ENCODE peak calls at places on chromosomes 13 and 19, in five cellular contexts. P, B, G, Y and H are unnamed samples.
A peak's percentile ranks its signal among the peaks of the same experiment; 100 is the strongest.

GRCh38 chr13:42486711-42487198 is 87.2 kb upstream of the TNFSF11 start:
- DNase-seq in P (peak; percentile 97), B (no peak), G (peak; percentile 82), Y (no peak), H (no peak)

GRCh38 chr13:84399320-84400085 is 517.2 kb upstream of the SLITRK1 start:
- DNase-seq in P (no peak), B (no peak), G (no peak), Y (no peak), H (no peak)

GRCh38 chr19:31517466-31518180 is 168.4 kb upstream of the TSHZ3 start:
- DNase-seq in P (no peak), B (no peak), G (no peak), Y (no peak), H (no peak)

GRCh38 chr13:66914155-66914554 is 316.0 kb downstream of the PCDH9 start:
- DNase-seq in P (no peak), B (no peak), G (no peak), Y (no peak), H (no peak)

GRCh38 chr19:38834104-38834490 is 2.5 kb upstream of the ECH1 start:
- DNase-seq in P (no peak), B (no peak), G (no peak), Y (no peak), H (no peak)

GRCh38 chr19:35248310-35249145 is at the start of gene LSR:
- DNase-seq in P (no peak), B (peak; percentile 95), G (no peak), Y (peak; percentile 92), H (peak; percentile 97)

GRCh38 chr19:21321996-21322395 is 7.2 kb downstream of the ZNF708 start:
- DNase-seq in P (no peak), B (no peak), G (peak; percentile 53), Y (no peak), H (no peak)

GRCh38 chr13:28035146-28035782 is 46.8 kb upstream of the URAD start:
- DNase-seq in P (no peak), B (no peak), G (no peak), Y (peak; percentile 20), H (peak; percentile 55)

GRCh38 chr13:34357435-34358232 is 539.7 kb downstream of the RFC3 start:
- DNase-seq in P (peak; percentile 58), B (no peak), G (peak; percentile 63), Y (no peak), H (no peak)

GRCh38 chr13:105311094-105311493 is 1224.4 kb downstream of the EFNB2 start:
- DNase-seq in P (no peak), B (no peak), G (no peak), Y (no peak), H (no peak)

GRCh38 chr13:99439850-99440604 is 61.2 kb upstream of the TM9SF2 start:
- DNase-seq in P (no peak), B (no peak), G (no peak), Y (no peak), H (no peak)

GRCh38 chr19:18062043-18062442 is 24.7 kb downstream of the IL12RB1 start:
- DNase-seq in P (no peak), B (no peak), G (no peak), Y (no peak), H (no peak)

GRCh38 chr19:18059902-18060301 is 26.8 kb downstream of the IL12RB1 start:
- DNase-seq in P (no peak), B (no peak), G (no peak), Y (no peak), H (no peak)

GRCh38 chr19:18065173-18065495 is 21.6 kb downstream of the IL12RB1 start:
- DNase-seq in P (no peak), B (no peak), G (no peak), Y (no peak), H (no peak)

GRCh38 chr19:18060472-18060871 is 26.3 kb downstream of the IL12RB1 start:
- DNase-seq in P (no peak), B (no peak), G (no peak), Y (no peak), H (no peak)

DNA sequence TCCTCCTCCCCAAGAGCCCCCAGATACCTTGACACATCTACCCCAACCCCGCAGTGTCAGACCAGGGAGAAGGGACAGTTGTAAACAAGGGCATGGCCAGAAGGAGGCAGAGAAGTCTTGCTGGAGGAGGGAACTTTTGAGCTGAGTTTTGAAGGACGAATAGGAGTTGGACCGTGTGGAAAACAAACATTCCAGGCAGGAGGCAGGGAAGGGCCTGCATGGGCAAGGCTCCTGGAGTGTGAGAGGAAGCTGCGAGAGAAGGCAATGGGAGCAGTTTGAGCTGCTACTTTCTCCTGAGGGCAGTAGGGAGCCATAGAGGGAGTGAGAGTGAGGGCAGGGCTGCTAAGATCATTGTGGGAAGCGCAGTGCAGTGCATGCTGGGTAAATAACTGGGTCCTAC is 23.3 kb downstream of the IL12RB1 start:
- DNase-seq in P (no peak), B (no peak), G (no peak), Y (no peak), H (peak; percentile 19)
- TF ChIP-seq CTCF in P (no peak), B (no peak), G (peak; percentile 14), Y (no peak), H (no peak)

GRCh38 chr19:389935-390289 is 19.0 kb downstream of the C2CD4C start:
- DNase-seq in P (no peak), B (no peak), G (no peak), Y (no peak), H (no peak)

GRCh38 chr19:387777-388176 is 21.2 kb downstream of the C2CD4C start:
- DNase-seq in P (no peak), B (no peak), G (no peak), Y (no peak), H (no peak)

GRCh38 chr19:390386-391198 is 18.4 kb downstream of the C2CD4C start:
- DNase-seq in P (no peak), B (no peak), G (no peak), Y (no peak), H (no peak)

GRCh38 chr19:389246-389934 is 19.6 kb downstream of the C2CD4C start:
- DNase-seq in P (no peak), B (no peak), G (no peak), Y (no peak), H (no peak)

GRCh38 chr19:388691-389090 is 20.3 kb downstream of the C2CD4C start:
- DNase-seq in P (no peak), B (no peak), G (no peak), Y (no peak), H (no peak)
- H3K27me3 ChIP-seq in P (no peaks in the 10 kb centered on the region), B (peaks cover 3% of the 10 kb centered on the region), G (no peaks in the 10 kb centered on the region), Y (peaks cover 9% of the 10 kb centered on the region), H (no peaks in the 10 kb centered on the region)

GRCh38 chr19:44059229-44059628 is 7.4 kb downstream of the ZNF223 start:
- DNase-seq in P (no peak), B (no peak), G (no peak), Y (no peak), H (no peak)
- H3K36me3 ChIP-seq in P (peaks cover 7% of the 10 kb centered on the region), B (peaks cover 4% of the 10 kb centered on the region), G (peaks cover 25% of the 10 kb centered on the region), Y (peaks cover 4% of the 10 kb centered on the region), H (peaks cover 8% of the 10 kb centered on the region)

DNA sequence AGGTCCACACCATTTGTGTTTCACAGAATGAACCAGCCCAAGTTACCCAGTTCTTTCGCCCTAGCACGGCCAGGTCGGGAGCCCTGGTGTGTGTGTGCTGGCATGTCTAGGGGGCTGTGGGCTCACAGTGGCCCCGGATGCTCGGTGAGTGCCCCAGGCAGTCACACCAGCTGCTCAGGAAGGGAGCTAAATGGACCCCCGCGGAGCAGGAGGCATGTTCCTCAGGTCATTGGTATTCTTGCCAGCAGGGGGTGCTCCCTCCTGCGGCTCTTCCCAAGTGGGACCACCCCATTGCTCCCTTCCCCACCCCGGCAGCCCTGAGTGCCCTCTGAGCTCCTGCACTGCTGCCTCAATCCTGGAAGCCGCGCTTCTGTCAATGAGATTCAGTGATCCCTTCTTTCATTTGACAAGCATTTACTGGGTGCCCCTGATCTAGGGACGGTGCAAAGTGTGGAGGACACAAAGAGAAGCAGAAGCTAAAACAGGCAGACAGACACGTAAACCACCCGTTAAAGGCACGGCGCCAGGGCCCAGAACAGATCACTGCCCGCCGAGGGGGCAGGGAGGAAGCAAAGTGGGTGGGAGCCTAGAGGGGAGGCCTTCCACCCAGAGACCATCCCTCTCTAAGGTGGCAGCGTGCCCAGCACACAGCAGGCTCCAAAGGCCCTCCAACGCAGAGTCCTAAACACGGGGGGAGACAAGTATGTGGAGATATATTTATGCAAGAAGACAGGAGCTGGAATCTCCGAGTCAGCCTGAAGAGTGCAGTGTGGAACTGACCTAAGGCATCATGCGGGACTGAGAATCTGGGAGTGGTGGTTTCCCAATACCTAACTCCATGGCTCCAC is 5.2 kb upstream of the ADPRHL1 start:
- DNase-seq in P (peak; percentile 72), B (no peak), G (peak; percentile 18), Y (no peak), H (no peak)
- TF ChIP-seq CTCF in P (peak; percentile 17), B (no peak), G (peak; percentile 40), Y (no peak), H (peak; percentile 59)

GRCh38 chr19:53626941-53627340 is 4.9 kb upstream of the DPRX start:
- DNase-seq in P (no peak), B (no peak), G (no peak), Y (no peak), H (no peak)

GRCh38 chr19:53621885-53622710 is 9.7 kb upstream of the DPRX start:
- DNase-seq in P (no peak), B (no peak), G (peak; percentile 4), Y (no peak), H (peak; percentile 67)

DNA sequence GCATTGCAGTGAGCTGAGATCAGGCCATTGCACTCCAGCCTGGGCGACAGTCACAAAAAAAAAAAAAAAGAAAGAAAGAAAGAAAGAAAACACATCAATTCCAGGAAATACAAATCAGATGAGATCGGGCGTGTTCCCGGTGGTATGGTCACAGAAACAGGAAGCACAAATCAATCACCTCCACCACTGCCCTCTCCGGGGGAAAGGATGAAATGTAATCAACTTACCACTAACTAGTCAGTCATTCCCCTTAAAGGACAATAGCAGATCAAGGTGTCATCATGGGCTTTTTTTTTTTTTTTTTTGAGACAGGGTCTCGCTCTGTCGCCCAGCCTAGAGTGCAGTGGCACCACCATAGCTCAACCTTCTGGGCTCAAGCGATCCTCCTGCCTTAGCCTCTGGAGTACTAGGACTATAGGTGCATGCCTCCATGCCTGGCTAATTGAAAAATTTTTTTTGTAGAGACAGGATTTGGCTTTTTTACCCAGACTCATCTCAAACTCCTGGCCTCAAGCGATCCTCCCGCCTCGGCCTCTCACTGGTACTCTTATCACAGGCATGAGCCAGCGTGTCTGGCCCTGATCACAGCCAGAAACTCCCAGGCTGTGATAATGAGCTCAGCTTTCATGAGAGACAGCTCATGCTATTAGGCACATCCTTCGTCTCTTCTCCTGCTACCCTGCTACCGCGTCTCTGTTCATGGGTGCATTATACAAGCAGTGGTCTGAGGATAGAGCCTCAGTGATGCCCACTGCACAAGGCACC is 6.8 kb upstream of the DPRX start:
- DNase-seq in P (no peak), B (no peak), G (no peak), Y (no peak), H (no peak)
- H3K27me3 ChIP-seq in P (no peaks in the 10 kb centered on the region), B (no peaks in the 10 kb centered on the region), G (no peaks in the 10 kb centered on the region), Y (no peaks in the 10 kb centered on the region), H (no peaks in the 10 kb centered on the region)

GRCh38 chr19:1616396-1616795 is 11.1 kb upstream of the UQCR11 start:
- DNase-seq in P (peak; percentile 60), B (no peak), G (peak; percentile 82), Y (no peak), H (no peak)
- H3K36me3 ChIP-seq in P (peaks cover 41% of the 10 kb centered on the region), B (peaks cover 3% of the 10 kb centered on the region), G (peaks cover 34% of the 10 kb centered on the region), Y (peaks cover 4% of the 10 kb centered on the region), H (no peaks in the 10 kb centered on the region)

GRCh38 chr19:1848399-1849131 is at the start of gene REXO1:
- DNase-seq in P (peak; percentile 94), B (peak; percentile 97), G (peak; percentile 95), Y (peak; percentile 99), H (peak; percentile 96)
- TF ChIP-seq CTCF in P (peak; percentile 87), B (peak; percentile 97), G (peak; percentile 93), Y (peak; percentile 96), H (peak; percentile 82)